ENCODE peak calls at places on chromosome 11, in seven cellular contexts. One of them, this sample, is unnamed.

GRCh38 chr11:34916810-34917780 is 677 bp downstream of the PDHX start:
- DNase-seq in upper lobe of right lung: no peak
- DNase-seq in aorta: no peak
- DNase-seq in IMR-90: peak; percentile 30
- DNase-seq in keratinocyte: no peak
- DNase-seq in pancreas: no peak
- DNase-seq in PC-9: no peak
- DNase-seq in this sample: no peak

GRCh38 chr11:126764221-126764620 is 236.3 kb downstream of the KIRREL3 start:
- DNase-seq in upper lobe of right lung: no peak
- DNase-seq in aorta: no peak
- DNase-seq in IMR-90: peak; percentile 12
- DNase-seq in keratinocyte: no peak
- DNase-seq in pancreas: no peak
- DNase-seq in PC-9: no peak
- DNase-seq in this sample: no peak

GRCh38 chr11:43942651-43943356 is 367 bp downstream of the C11orf96 start:
- DNase-seq in upper lobe of right lung: peak; percentile 68
- DNase-seq in aorta: no peak
- DNase-seq in IMR-90: peak; percentile 33
- DNase-seq in keratinocyte: no peak
- DNase-seq in pancreas: no peak
- DNase-seq in PC-9: no peak
- DNase-seq in this sample: no peak

GRCh38 chr11:8328848-8329330 is 65.2 kb upstream of the LMO1 start:
- DNase-seq in upper lobe of right lung: peak; percentile 86
- DNase-seq in aorta: peak; percentile 82
- DNase-seq in IMR-90: peak; percentile 75
- DNase-seq in keratinocyte: peak; percentile 83
- DNase-seq in pancreas: peak; percentile 89
- DNase-seq in PC-9: peak; percentile 86
- DNase-seq in this sample: peak; percentile 78

GRCh38 chr11:124887667-124888013 is 10.0 kb downstream of the ROBO4 start:
- DNase-seq in upper lobe of right lung: no peak
- DNase-seq in aorta: no peak
- DNase-seq in IMR-90: no peak
- DNase-seq in keratinocyte: no peak
- DNase-seq in pancreas: no peak
- DNase-seq in PC-9: no peak
- DNase-seq in this sample: no peak

GRCh38 chr11:117535870-117536411 is 208.3 kb downstream of the CEP164 start:
- DNase-seq in upper lobe of right lung: no peak
- DNase-seq in aorta: no peak
- DNase-seq in IMR-90: no peak
- DNase-seq in keratinocyte: no peak
- DNase-seq in pancreas: peak; percentile 19
- DNase-seq in PC-9: no peak
- DNase-seq in this sample: no peak

GRCh38 chr11:13343931-13344717 is 66.5 kb downstream of the BMAL1 start:
- DNase-seq in upper lobe of right lung: no peak
- DNase-seq in aorta: peak; percentile 79
- DNase-seq in IMR-90: peak; percentile 79
- DNase-seq in keratinocyte: peak; percentile 42
- DNase-seq in pancreas: no peak
- DNase-seq in PC-9: peak; percentile 59
- DNase-seq in this sample: peak; percentile 69

GRCh38 chr11:134542401-134543143 is 130.5 kb upstream of the B3GAT1 start:
- DNase-seq in upper lobe of right lung: peak; percentile 60
- DNase-seq in aorta: no peak
- DNase-seq in IMR-90: no peak
- DNase-seq in keratinocyte: no peak
- DNase-seq in pancreas: no peak
- DNase-seq in PC-9: peak; percentile 96
- DNase-seq in this sample: no peak

GRCh38 chr11:27118371-27118770 is 77.8 kb downstream of the BBOX1 start:
- DNase-seq in upper lobe of right lung: no peak
- DNase-seq in aorta: no peak
- DNase-seq in IMR-90: peak; percentile 6
- DNase-seq in keratinocyte: no peak
- DNase-seq in pancreas: no peak
- DNase-seq in PC-9: no peak
- DNase-seq in this sample: no peak

GRCh38 chr11:28836285-28837081 is 728.3 kb downstream of the METTL15 start:
- DNase-seq in upper lobe of right lung: no peak
- DNase-seq in aorta: no peak
- DNase-seq in IMR-90: peak; percentile 99
- DNase-seq in keratinocyte: peak; percentile 9
- DNase-seq in pancreas: no peak
- DNase-seq in PC-9: peak; percentile 35
- DNase-seq in this sample: peak; percentile 67

GRCh38 chr11:130908770-130909625 is 7.3 kb downstream of the SNX19 start:
- DNase-seq in upper lobe of right lung: no peak
- DNase-seq in aorta: no peak
- DNase-seq in IMR-90: peak; percentile 91
- DNase-seq in keratinocyte: no peak
- DNase-seq in pancreas: no peak
- DNase-seq in PC-9: no peak
- DNase-seq in this sample: no peak

DNA sequence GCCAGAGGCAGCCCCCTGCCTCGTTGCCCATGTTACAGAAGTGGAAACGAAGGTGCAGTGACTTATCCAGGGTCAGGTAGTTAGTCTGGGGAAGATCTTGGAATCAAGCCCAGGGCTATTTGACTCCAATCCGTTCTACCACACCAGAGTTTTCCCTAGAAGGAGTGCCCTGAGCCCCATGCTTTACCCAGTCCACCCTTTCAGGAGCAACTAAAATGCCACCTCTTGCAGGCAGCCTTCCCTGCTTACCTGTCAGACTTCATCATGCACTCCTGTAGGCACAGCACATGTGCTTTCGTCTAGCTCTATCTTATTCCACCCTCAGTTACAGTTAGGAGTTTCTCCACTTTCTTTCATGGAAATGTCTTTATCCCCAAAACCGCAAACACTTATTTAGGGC is 80.2 kb downstream of the CHST1 start:
- DNase-seq in upper lobe of right lung: no peak
- DNase-seq in aorta: no peak
- DNase-seq in IMR-90: no peak
- DNase-seq in keratinocyte: no peak
- DNase-seq in pancreas: no peak
- DNase-seq in PC-9: no peak
- DNase-seq in this sample: no peak
- H3K27me3 ChIP-seq in upper lobe of right lung: no peaks in the 10 kb centered on the region
- H3K27me3 ChIP-seq in aorta: peaks cover 2% of the 10 kb centered on the region
- H3K27me3 ChIP-seq in IMR-90: no peaks in the 10 kb centered on the region
- H3K27me3 ChIP-seq in keratinocyte: no peaks in the 10 kb centered on the region
- H3K27me3 ChIP-seq in pancreas: peaks cover 6% of the 10 kb centered on the region
- H3K27me3 ChIP-seq in PC-9: peaks cover 43% of the 10 kb centered on the region
- H3K27me3 ChIP-seq in this sample: peaks cover 30% of the 10 kb centered on the region

GRCh38 chr11:73139476-73140198 is 2.5 kb downstream of the FCHSD2 start:
- DNase-seq in upper lobe of right lung: no peak
- DNase-seq in aorta: no peak
- DNase-seq in IMR-90: peak; percentile 49
- DNase-seq in keratinocyte: no peak
- DNase-seq in pancreas: no peak
- DNase-seq in PC-9: peak; percentile 31
- DNase-seq in this sample: no peak
- H3K4me1 ChIP-seq in upper lobe of right lung: peaks cover 53% of the 10 kb centered on the region
- H3K4me1 ChIP-seq in aorta: no peaks in the 10 kb centered on the region
- H3K4me1 ChIP-seq in IMR-90: peaks cover 12% of the 10 kb centered on the region
- H3K4me1 ChIP-seq in keratinocyte: peaks cover 16% of the 10 kb centered on the region
- H3K4me1 ChIP-seq in pancreas: peaks cover 11% of the 10 kb centered on the region
- H3K4me1 ChIP-seq in PC-9: peaks cover 20% of the 10 kb centered on the region
- H3K4me1 ChIP-seq in this sample: peaks cover 19% of the 10 kb centered on the region

GRCh38 chr11:71112990-71113389 is 139.4 kb downstream of the SHANK2 start:
- DNase-seq in upper lobe of right lung: no peak
- DNase-seq in aorta: no peak
- DNase-seq in IMR-90: no peak
- DNase-seq in keratinocyte: no peak
- DNase-seq in pancreas: no peak
- DNase-seq in PC-9: no peak
- DNase-seq in this sample: no peak
- H3K27ac ChIP-seq in upper lobe of right lung: no peak overlapping the region
- H3K27ac ChIP-seq in aorta: no peak overlapping the region
- H3K27ac ChIP-seq in IMR-90: no peak overlapping the region
- H3K27ac ChIP-seq in keratinocyte: no peak overlapping the region
- H3K27ac ChIP-seq in pancreas: no peak overlapping the region
- H3K27ac ChIP-seq in PC-9: no peak overlapping the region
- H3K27ac ChIP-seq in this sample: no peak overlapping the region

DNA sequence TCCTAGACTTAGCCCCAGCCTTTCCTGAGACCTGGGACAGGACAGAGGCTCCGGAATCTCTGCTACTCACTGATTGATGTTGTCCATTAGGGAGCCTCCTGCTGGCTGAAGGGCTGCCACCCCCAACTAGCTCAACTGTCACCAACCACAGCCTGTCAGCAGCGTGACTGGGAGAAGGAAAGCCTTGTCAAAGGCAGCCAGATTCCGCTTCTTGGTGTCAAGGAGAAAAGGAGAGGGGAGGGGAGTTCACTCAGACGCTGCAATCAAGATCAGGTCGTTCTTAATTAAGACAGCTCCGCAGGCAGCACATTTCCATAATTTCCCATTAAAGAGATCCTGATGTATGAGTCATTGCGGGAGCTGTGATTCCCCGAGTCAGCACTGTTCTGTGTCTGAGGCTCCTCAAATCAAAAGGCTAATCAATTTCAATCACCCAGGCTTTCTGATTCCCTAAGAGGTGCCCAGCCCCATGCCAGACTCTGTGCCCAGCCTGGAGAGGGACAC is 152.8 kb upstream of the ZBED5 start:
- DNase-seq in upper lobe of right lung: no peak
- DNase-seq in aorta: peak; percentile 58
- DNase-seq in IMR-90: peak; percentile 1
- DNase-seq in keratinocyte: no peak
- DNase-seq in pancreas: no peak
- DNase-seq in PC-9: no peak
- DNase-seq in this sample: no peak
- H3K27me3 ChIP-seq in upper lobe of right lung: no peaks in the 10 kb centered on the region
- H3K27me3 ChIP-seq in aorta: no peaks in the 10 kb centered on the region
- H3K27me3 ChIP-seq in IMR-90: peaks cover 43% of the 10 kb centered on the region
- H3K27me3 ChIP-seq in keratinocyte: peaks cover 6% of the 10 kb centered on the region
- H3K27me3 ChIP-seq in pancreas: no peaks in the 10 kb centered on the region
- H3K27me3 ChIP-seq in PC-9: no peaks in the 10 kb centered on the region
- H3K27me3 ChIP-seq in this sample: no peaks in the 10 kb centered on the region

GRCh38 chr11:123231263-123231662 is 36.2 kb upstream of the CLMP start:
- DNase-seq in upper lobe of right lung: no peak
- DNase-seq in aorta: no peak
- DNase-seq in IMR-90: peak; percentile 86
- DNase-seq in keratinocyte: no peak
- DNase-seq in pancreas: no peak
- DNase-seq in PC-9: no peak
- DNase-seq in this sample: no peak
- H3K4me1 ChIP-seq in upper lobe of right lung: no peaks in the 10 kb centered on the region
- H3K4me1 ChIP-seq in aorta: no peaks in the 10 kb centered on the region
- H3K4me1 ChIP-seq in IMR-90: peaks cover 29% of the 10 kb centered on the region
- H3K4me1 ChIP-seq in keratinocyte: no peaks in the 10 kb centered on the region
- H3K4me1 ChIP-seq in pancreas: no peaks in the 10 kb centered on the region
- H3K4me1 ChIP-seq in PC-9: no peaks in the 10 kb centered on the region
- H3K4me1 ChIP-seq in this sample: no peaks in the 10 kb centered on the region

GRCh38 chr11:2869561-2870427 is 15.8 kb downstream of the CDKN1C start:
- DNase-seq in upper lobe of right lung: no peak
- DNase-seq in aorta: no peak
- DNase-seq in IMR-90: no peak
- DNase-seq in keratinocyte: no peak
- DNase-seq in pancreas: no peak
- DNase-seq in PC-9: no peak
- DNase-seq in this sample: no peak
- H3K27ac ChIP-seq in upper lobe of right lung: no peak overlapping the region
- H3K27ac ChIP-seq in aorta: no peak overlapping the region
- H3K27ac ChIP-seq in IMR-90: no peak overlapping the region
- H3K27ac ChIP-seq in keratinocyte: no peak overlapping the region
- H3K27ac ChIP-seq in pancreas: no peak overlapping the region
- H3K27ac ChIP-seq in PC-9: no peak overlapping the region
- H3K27ac ChIP-seq in this sample: no peak overlapping the region

DNA sequence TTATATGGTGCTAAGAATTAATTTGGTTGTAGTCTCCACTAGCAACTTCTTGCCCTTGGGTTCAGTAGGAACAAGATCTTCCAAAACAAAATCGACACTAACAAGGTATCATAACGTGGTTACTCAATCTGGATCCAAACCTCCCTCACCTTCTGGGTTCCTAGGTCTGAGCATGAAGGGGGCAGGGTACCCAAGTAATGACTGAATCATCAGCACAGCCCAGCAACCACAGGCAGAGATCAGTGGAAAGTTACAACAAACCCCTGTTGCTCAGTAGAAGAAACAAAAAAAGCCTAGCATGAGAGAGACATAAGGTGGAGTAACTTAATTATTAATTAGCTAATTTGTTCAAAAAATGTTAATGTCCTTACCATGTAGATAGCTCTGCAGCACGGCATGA is 221.4 kb downstream of the BLID start:
- DNase-seq in upper lobe of right lung: no peak
- DNase-seq in aorta: no peak
- DNase-seq in IMR-90: peak; percentile 70
- DNase-seq in keratinocyte: peak; percentile 38
- DNase-seq in pancreas: no peak
- DNase-seq in PC-9: no peak
- DNase-seq in this sample: no peak
- H3K27me3 ChIP-seq in upper lobe of right lung: no peaks in the 10 kb centered on the region
- H3K27me3 ChIP-seq in aorta: no peaks in the 10 kb centered on the region
- H3K27me3 ChIP-seq in IMR-90: no peaks in the 10 kb centered on the region
- H3K27me3 ChIP-seq in keratinocyte: no peaks in the 10 kb centered on the region
- H3K27me3 ChIP-seq in pancreas: no peaks in the 10 kb centered on the region
- H3K27me3 ChIP-seq in PC-9: no peaks in the 10 kb centered on the region
- H3K27me3 ChIP-seq in this sample: peaks cover 2% of the 10 kb centered on the region